ENCODE peak calls at places on chromosomes 4 and X, in seven cellular contexts. T is RKO; C is stimulated activated CD4-positive, alpha-beta T cell treated with anti-CD3 and anti-CD28 coated beads, Interleukin-1b, Interleukin-23, amount 100 ng/mL, for 24 hours; I is adipocyte; V is NCI-H2171 treated with DMSO at 0.1 percent for 48 hours; N is naive thymus-derived CD8-positive, alpha-beta T cell; M is NCI-H1417. D is an unnamed sample.

GRCh38 chr4:128465523-128465922 is 177.9 kb upstream of the PGRMC2 start:
- DNase-seq in V (no peak), M (no peak), N (no peak), T (no peak), I (no peak), C (no peak), D (no peak)

GRCh38 chr4:100257567-100257966 is 67.3 kb upstream of the DDIT4L start:
- DNase-seq in V (no peak), I (no peak), T (peak), C (no peak), N (no peak), M (no peak), D (no peak)

GRCh38 chrX:68762649-68763268 is 66.1 kb upstream of the EFNB1 start:
- DNase-seq in V (no peak), M (no peak), I (no peak), T (no peak), N (no peak), C (no peak), D (no peak)

GRCh38 chr4:171812377-171813194 is 618 bp upstream of the GALNTL6 start:
- DNase-seq in T (no peak), V (no peak), N (no peak), I (peak), M (no peak), C (no peak), D (no peak)

GRCh38 chr4:73434311-73434710 is 1.7 kb upstream of the AFP start:
- DNase-seq in N (no peak), M (no peak), T (peak), V (peak), I (peak), C (no peak), D (no peak)

GRCh38 chrX:135505356-135505755 is 15.1 kb upstream of the INTS6L start:
- DNase-seq in V (no peak), T (no peak), C (no peak), M (no peak), I (no peak), N (no peak), D (no peak)

GRCh38 chr4:123649644-123650356 is 253.2 kb downstream of the SPRY1 start:
- DNase-seq in C (no peak), V (peak), N (no peak), M (peak), T (no peak), I (peak), D (no peak)

GRCh38 chrX:46255066-46255465 is 290.2 kb downstream of the ZNF674 start:
- DNase-seq in M (no peak), V (no peak), C (no peak), I (peak), N (no peak), T (no peak), D (no peak)

GRCh38 chr4:103375278-103375677 is 177.1 kb upstream of the CENPE start:
- DNase-seq in I (no peak), C (no peak), M (no peak), N (no peak), V (no peak), T (peak), D (no peak)

GRCh38 chr4:91256043-91256442 is 1047.7 kb upstream of the GRID2 start:
- DNase-seq in I (no peak), M (no peak), V (no peak), T (no peak), N (no peak), C (no peak), D (no peak)

GRCh38 chr4:96642486-96642885 is 802.6 kb downstream of the PDHA2 start:
- DNase-seq in N (no peak), T (no peak), I (no peak), V (no peak), C (no peak), M (no peak), D (no peak)

GRCh38 chr4:85744950-85745349 is 270.0 kb downstream of the ARHGAP24 start:
- DNase-seq in C (no peak), V (no peak), M (peak), I (peak), N (no peak), T (peak), D (no peak)

GRCh38 chr4:125043453-125043852 is 271.3 kb upstream of the FAT4 start:
- DNase-seq in V (no peak), I (no peak), M (no peak), N (no peak), T (no peak), C (no peak), D (no peak)

GRCh38 chrX:47568656-47569295 is 7.8 kb downstream of the ARAF start:
- DNase-seq in T (peak), V (peak), C (no peak), I (peak), M (no peak), N (peak), D (peak)

GRCh38 chr4:74896595-74896994 is 36.3 kb upstream of the PARM1 start:
- DNase-seq in T (no peak), M (no peak), V (no peak), C (no peak), I (no peak), N (no peak), D (no peak)

GRCh38 chr4:79893441-79893840 is 179.6 kb downstream of the ANTXR2 start:
- DNase-seq in N (no peak), I (peak), M (no peak), V (no peak), T (no peak), C (no peak), D (no peak)

GRCh38 chr4:163540977-163541376 is 46.5 kb downstream of the TMA16 start:
- DNase-seq in I (peak), T (no peak), V (no peak), C (no peak), M (no peak), N (no peak), D (no peak)

D was measured in naive B cell.